ENCODE peak calls at places on chromosomes 13 and 19, in eight cellular contexts. One of them, this sample, is unnamed.

GRCh38 chr13:51801631-51802099 is 2.3 kb downstream of the DHRS12 start:
- DNase-seq in sigmoid colon: peak; percentile 92
- DNase-seq in testis: peak; percentile 84
- DNase-seq in colonic mucosa: peak; percentile 86
- DNase-seq in left lung: no peak
- DNase-seq in body of pancreas: peak; percentile 93
- DNase-seq in Karpas-422: no peak
- DNase-seq in CD8-positive, alpha-beta T cell: no peak
- DNase-seq in this sample: no peak

GRCh38 chr19:3520166-3521103 is 14.3 kb downstream of the FZR1 start:
- DNase-seq in left lung: no peak
- DNase-seq in testis: no peak
- DNase-seq in sigmoid colon: no peak
- DNase-seq in CD8-positive, alpha-beta T cell: no peak
- DNase-seq in colonic mucosa: no peak
- DNase-seq in body of pancreas: no peak
- DNase-seq in Karpas-422: no peak
- DNase-seq in this sample: no peak

GRCh38 chr19:10230155-10230903 is 802 bp downstream of the S1PR2 start:
- DNase-seq in body of pancreas: peak; percentile 26
- DNase-seq in CD8-positive, alpha-beta T cell: peak; percentile 67
- DNase-seq in left lung: no peak
- DNase-seq in colonic mucosa: peak; percentile 67
- DNase-seq in testis: peak; percentile 56
- DNase-seq in Karpas-422: peak; percentile 73
- DNase-seq in sigmoid colon: peak; percentile 80
- DNase-seq in this sample: peak; percentile 53

GRCh38 chr13:37127706-37128241 is 22.3 kb upstream of the CSNK1A1L start:
- DNase-seq in sigmoid colon: no peak
- DNase-seq in colonic mucosa: no peak
- DNase-seq in CD8-positive, alpha-beta T cell: no peak
- DNase-seq in left lung: no peak
- DNase-seq in body of pancreas: no peak
- DNase-seq in Karpas-422: no peak
- DNase-seq in testis: no peak
- DNase-seq in this sample: no peak

GRCh38 chr19:47095707-47096704 is 17.6 kb downstream of the ZC3H4 start:
- DNase-seq in Karpas-422: no peak
- DNase-seq in testis: peak; percentile 53
- DNase-seq in CD8-positive, alpha-beta T cell: no peak
- DNase-seq in sigmoid colon: no peak
- DNase-seq in colonic mucosa: peak; percentile 99
- DNase-seq in left lung: peak; percentile 90
- DNase-seq in body of pancreas: peak; percentile 99
- DNase-seq in this sample: peak; percentile 98

GRCh38 chr13:40916207-40916998 is 102.7 kb downstream of the ELF1 start:
- DNase-seq in left lung: no peak
- DNase-seq in CD8-positive, alpha-beta T cell: no peak
- DNase-seq in body of pancreas: no peak
- DNase-seq in testis: no peak
- DNase-seq in sigmoid colon: no peak
- DNase-seq in Karpas-422: peak; percentile 73
- DNase-seq in colonic mucosa: no peak
- DNase-seq in this sample: no peak

GRCh38 chr13:66427330-66427990 is 802.7 kb downstream of the PCDH9 start:
- DNase-seq in CD8-positive, alpha-beta T cell: no peak
- DNase-seq in body of pancreas: no peak
- DNase-seq in testis: no peak
- DNase-seq in colonic mucosa: no peak
- DNase-seq in Karpas-422: no peak
- DNase-seq in sigmoid colon: no peak
- DNase-seq in left lung: no peak
- DNase-seq in this sample: no peak

GRCh38 chr13:32211788-32212187 is 103.4 kb downstream of the ZAR1L start:
- DNase-seq in sigmoid colon: peak; percentile 74
- DNase-seq in left lung: no peak
- DNase-seq in CD8-positive, alpha-beta T cell: no peak
- DNase-seq in body of pancreas: no peak
- DNase-seq in colonic mucosa: no peak
- DNase-seq in testis: no peak
- DNase-seq in Karpas-422: no peak
- DNase-seq in this sample: no peak

GRCh38 chr13:98997738-98998641 is 20.1 kb upstream of the DOCK9 start:
- DNase-seq in left lung: no peak
- DNase-seq in testis: no peak
- DNase-seq in colonic mucosa: no peak
- DNase-seq in body of pancreas: no peak
- DNase-seq in sigmoid colon: no peak
- DNase-seq in CD8-positive, alpha-beta T cell: peak; percentile 43
- DNase-seq in Karpas-422: no peak
- DNase-seq in this sample: no peak

GRCh38 chr19:48290923-48291700 is 21.2 kb downstream of the ZNF114 start:
- DNase-seq in Karpas-422: peak; percentile 74
- DNase-seq in colonic mucosa: peak; percentile 78
- DNase-seq in sigmoid colon: peak; percentile 90
- DNase-seq in testis: peak; percentile 84
- DNase-seq in CD8-positive, alpha-beta T cell: peak; percentile 74
- DNase-seq in left lung: peak; percentile 95
- DNase-seq in body of pancreas: peak; percentile 83
- DNase-seq in this sample: peak; percentile 72

GRCh38 chr19:27770095-27770494 is 1442.9 kb downstream of the UQCRFS1 start:
- DNase-seq in sigmoid colon: no peak
- DNase-seq in CD8-positive, alpha-beta T cell: no peak
- DNase-seq in left lung: no peak
- DNase-seq in testis: no peak
- DNase-seq in colonic mucosa: no peak
- DNase-seq in Karpas-422: no peak
- DNase-seq in body of pancreas: no peak
- DNase-seq in this sample: no peak

GRCh38 chr13:47184311-47184710 is 287.5 kb upstream of the HTR2A start:
- DNase-seq in body of pancreas: no peak
- DNase-seq in testis: no peak
- DNase-seq in CD8-positive, alpha-beta T cell: no peak
- DNase-seq in left lung: no peak
- DNase-seq in colonic mucosa: no peak
- DNase-seq in sigmoid colon: no peak
- DNase-seq in Karpas-422: no peak
- DNase-seq in this sample: no peak

GRCh38 chr19:30421571-30421970 is 49.4 kb downstream of the ZNF536 start:
- DNase-seq in testis: no peak
- DNase-seq in CD8-positive, alpha-beta T cell: no peak
- DNase-seq in body of pancreas: no peak
- DNase-seq in sigmoid colon: no peak
- DNase-seq in Karpas-422: no peak
- DNase-seq in colonic mucosa: no peak
- DNase-seq in left lung: no peak
- DNase-seq in this sample: no peak

GRCh38 chr19:30420881-30421280 is 48.7 kb downstream of the ZNF536 start:
- DNase-seq in testis: no peak
- DNase-seq in colonic mucosa: no peak
- DNase-seq in sigmoid colon: no peak
- DNase-seq in CD8-positive, alpha-beta T cell: no peak
- DNase-seq in body of pancreas: no peak
- DNase-seq in left lung: no peak
- DNase-seq in Karpas-422: no peak
- DNase-seq in this sample: no peak

GRCh38 chr19:30426864-30427263 is 54.7 kb downstream of the ZNF536 start:
- DNase-seq in CD8-positive, alpha-beta T cell: no peak
- DNase-seq in colonic mucosa: no peak
- DNase-seq in body of pancreas: no peak
- DNase-seq in sigmoid colon: no peak
- DNase-seq in testis: no peak
- DNase-seq in left lung: no peak
- DNase-seq in Karpas-422: no peak
- DNase-seq in this sample: no peak

GRCh38 chr19:30425885-30426838 is 54.0 kb downstream of the ZNF536 start:
- DNase-seq in left lung: no peak
- DNase-seq in body of pancreas: no peak
- DNase-seq in CD8-positive, alpha-beta T cell: no peak
- DNase-seq in colonic mucosa: no peak
- DNase-seq in testis: no peak
- DNase-seq in sigmoid colon: no peak
- DNase-seq in Karpas-422: peak; percentile 77
- DNase-seq in this sample: no peak

GRCh38 chr19:30423481-30423880 is 51.3 kb downstream of the ZNF536 start:
- DNase-seq in Karpas-422: no peak
- DNase-seq in colonic mucosa: no peak
- DNase-seq in left lung: no peak
- DNase-seq in body of pancreas: no peak
- DNase-seq in sigmoid colon: no peak
- DNase-seq in CD8-positive, alpha-beta T cell: no peak
- DNase-seq in testis: peak; percentile 36
- DNase-seq in this sample: no peak
- H3K4me1 ChIP-seq in Karpas-422: peaks cover 45% of the 10 kb centered on the region
- H3K4me1 ChIP-seq in colonic mucosa: no peaks in the 10 kb centered on the region
- H3K4me1 ChIP-seq in left lung: no peaks in the 10 kb centered on the region
- H3K4me1 ChIP-seq in body of pancreas: no peaks in the 10 kb centered on the region
- H3K4me1 ChIP-seq in sigmoid colon: no peaks in the 10 kb centered on the region
- H3K4me1 ChIP-seq in CD8-positive, alpha-beta T cell: no peaks in the 10 kb centered on the region
- H3K4me1 ChIP-seq in testis: no peaks in the 10 kb centered on the region
- H3K4me1 ChIP-seq in this sample: no peaks in the 10 kb centered on the region

DNA sequence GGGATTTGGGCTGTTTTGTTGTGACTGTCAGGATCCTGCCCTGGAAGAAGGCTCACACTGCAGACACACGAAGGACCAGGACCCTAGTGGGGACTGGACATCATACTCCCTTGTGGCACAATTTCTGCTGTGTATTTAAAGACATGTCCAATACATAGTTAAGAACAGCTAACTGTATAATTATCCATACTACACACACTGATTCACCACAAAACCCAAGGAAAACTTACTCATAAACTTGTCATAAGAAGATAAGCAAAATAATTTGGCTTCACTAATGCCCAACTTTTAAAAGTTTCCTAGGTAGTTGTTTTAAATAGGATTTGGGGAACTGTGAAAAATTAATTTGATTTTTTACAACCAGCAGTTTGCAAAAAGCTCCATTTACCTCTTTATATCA is 46.1 kb downstream of the LATS2 start:
- DNase-seq in body of pancreas: no peak
- DNase-seq in CD8-positive, alpha-beta T cell: no peak
- DNase-seq in sigmoid colon: no peak
- DNase-seq in colonic mucosa: no peak
- DNase-seq in Karpas-422: no peak
- DNase-seq in left lung: no peak
- DNase-seq in testis: no peak
- DNase-seq in this sample: no peak
- H3K4me1 ChIP-seq in body of pancreas: peaks cover 52% of the 10 kb centered on the region
- H3K4me1 ChIP-seq in CD8-positive, alpha-beta T cell: peaks cover 3% of the 10 kb centered on the region
- H3K4me1 ChIP-seq in sigmoid colon: no peaks in the 10 kb centered on the region
- H3K4me1 ChIP-seq in colonic mucosa: no peaks in the 10 kb centered on the region
- H3K4me1 ChIP-seq in Karpas-422: no peaks in the 10 kb centered on the region
- H3K4me1 ChIP-seq in left lung: peaks cover 70% of the 10 kb centered on the region
- H3K4me1 ChIP-seq in testis: peaks cover 20% of the 10 kb centered on the region
- H3K4me1 ChIP-seq in this sample: peaks cover 40% of the 10 kb centered on the region

GRCh38 chr19:18487576-18488402 is 34.1 kb downstream of the ELL start:
- DNase-seq in body of pancreas: no peak
- DNase-seq in left lung: no peak
- DNase-seq in CD8-positive, alpha-beta T cell: no peak
- DNase-seq in sigmoid colon: no peak
- DNase-seq in Karpas-422: no peak
- DNase-seq in colonic mucosa: no peak
- DNase-seq in testis: peak; percentile 74
- DNase-seq in this sample: no peak
- H3K4me1 ChIP-seq in body of pancreas: peaks cover 68% of the 10 kb centered on the region
- H3K4me1 ChIP-seq in left lung: peaks cover 80% of the 10 kb centered on the region
- H3K4me1 ChIP-seq in CD8-positive, alpha-beta T cell: peaks cover 30% of the 10 kb centered on the region
- H3K4me1 ChIP-seq in sigmoid colon: no peaks in the 10 kb centered on the region
- H3K4me1 ChIP-seq in Karpas-422: no peaks in the 10 kb centered on the region
- H3K4me1 ChIP-seq in colonic mucosa: peaks cover 23% of the 10 kb centered on the region
- H3K4me1 ChIP-seq in testis: peaks cover 75% of the 10 kb centered on the region
- H3K4me1 ChIP-seq in this sample: no peaks in the 10 kb centered on the region

DNA sequence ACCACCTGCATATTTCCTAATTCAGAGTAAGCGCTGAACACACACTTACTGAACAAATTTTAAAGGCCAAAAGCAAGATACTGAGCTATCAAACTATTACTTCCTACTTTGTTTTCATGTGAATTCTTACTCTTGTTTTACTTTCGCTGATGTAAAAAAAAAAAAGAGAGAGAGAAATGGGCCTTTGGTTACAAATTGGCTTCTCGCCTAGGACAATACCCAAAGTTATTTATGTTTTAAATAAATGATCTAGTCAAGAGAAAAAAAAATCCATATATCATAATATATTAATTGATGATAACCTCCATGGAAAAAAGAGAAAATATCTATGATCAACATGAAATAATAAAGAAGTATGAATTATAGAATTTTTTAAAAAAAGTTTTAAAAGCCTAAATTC is 9.2 kb downstream of the COL4A1 start:
- DNase-seq in CD8-positive, alpha-beta T cell: no peak
- DNase-seq in left lung: no peak
- DNase-seq in Karpas-422: no peak
- DNase-seq in body of pancreas: no peak
- DNase-seq in testis: no peak
- DNase-seq in sigmoid colon: no peak
- DNase-seq in colonic mucosa: no peak
- DNase-seq in this sample: no peak
- H3K4me1 ChIP-seq in CD8-positive, alpha-beta T cell: no peaks in the 10 kb centered on the region
- H3K4me1 ChIP-seq in left lung: peaks cover 10% of the 10 kb centered on the region
- H3K4me1 ChIP-seq in Karpas-422: no peaks in the 10 kb centered on the region
- H3K4me1 ChIP-seq in body of pancreas: peaks cover 18% of the 10 kb centered on the region
- H3K4me1 ChIP-seq in testis: peaks cover 6% of the 10 kb centered on the region
- H3K4me1 ChIP-seq in sigmoid colon: no peaks in the 10 kb centered on the region
- H3K4me1 ChIP-seq in colonic mucosa: no peaks in the 10 kb centered on the region
- H3K4me1 ChIP-seq in this sample: peaks cover 8% of the 10 kb centered on the region

DNA sequence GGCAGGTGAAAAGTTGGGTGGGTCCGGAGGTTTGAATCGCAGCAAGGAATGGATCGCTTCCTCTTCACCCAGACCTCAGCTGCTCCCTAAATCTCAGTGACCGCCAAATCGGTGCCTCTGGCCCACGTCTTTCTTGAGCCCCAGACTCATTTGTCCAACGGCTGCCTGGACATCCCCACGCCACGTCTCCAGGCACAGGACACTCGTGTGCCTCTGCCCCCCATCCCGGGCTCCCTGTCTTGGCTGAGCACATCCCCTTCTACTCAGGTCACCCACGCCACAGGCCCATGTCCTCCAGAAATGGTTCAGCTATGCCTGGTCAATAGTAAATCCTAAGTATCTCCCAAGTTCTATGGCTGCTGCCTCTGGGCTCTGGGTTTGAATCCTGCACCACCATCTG is 56.6 kb downstream of the CDADC1 start:
- DNase-seq in colonic mucosa: no peak
- DNase-seq in CD8-positive, alpha-beta T cell: no peak
- DNase-seq in testis: no peak
- DNase-seq in sigmoid colon: no peak
- DNase-seq in Karpas-422: no peak
- DNase-seq in body of pancreas: no peak
- DNase-seq in left lung: peak; percentile 73
- DNase-seq in this sample: no peak
- H3K4me1 ChIP-seq in colonic mucosa: no peaks in the 10 kb centered on the region
- H3K4me1 ChIP-seq in CD8-positive, alpha-beta T cell: no peaks in the 10 kb centered on the region
- H3K4me1 ChIP-seq in testis: peaks cover 68% of the 10 kb centered on the region
- H3K4me1 ChIP-seq in sigmoid colon: no peaks in the 10 kb centered on the region
- H3K4me1 ChIP-seq in Karpas-422: peaks cover 82% of the 10 kb centered on the region
- H3K4me1 ChIP-seq in body of pancreas: peaks cover 53% of the 10 kb centered on the region
- H3K4me1 ChIP-seq in left lung: peaks cover 23% of the 10 kb centered on the region
- H3K4me1 ChIP-seq in this sample: peaks cover 43% of the 10 kb centered on the region

This sample was measured in Caco-2.